ENCODE peak calls at places on chromosomes 12 and 14, in five cellular contexts. One of them, this sample, is unnamed.

GRCh38 chr12:61011767-61012423 is 1248.3 kb upstream of the USP15 start:
- DNase-seq in NCI-H146: no peak
- DNase-seq in fibroblast of the aortic adventitia: no peak
- DNase-seq in GF-D8: no peak
- DNase-seq in mucosa of descending colon: no peak
- DNase-seq in this sample: no peak

GRCh38 chr14:72291908-72292688 is 359.9 kb downstream of the RGS6 start:
- DNase-seq in NCI-H146: no peak
- DNase-seq in fibroblast of the aortic adventitia: peak
- DNase-seq in GF-D8: no peak
- DNase-seq in mucosa of descending colon: no peak
- DNase-seq in this sample: peak

GRCh38 chr14:67515386-67516079 is 17.6 kb upstream of the PLEKHH1 start:
- DNase-seq in NCI-H146: peak
- DNase-seq in fibroblast of the aortic adventitia: no peak
- DNase-seq in GF-D8: no peak
- DNase-seq in mucosa of descending colon: peak
- DNase-seq in this sample: no peak

GRCh38 chr12:127803545-127803944 is 463.4 kb upstream of the TMEM132C start:
- DNase-seq in NCI-H146: no peak
- DNase-seq in fibroblast of the aortic adventitia: peak
- DNase-seq in GF-D8: no peak
- DNase-seq in mucosa of descending colon: no peak
- DNase-seq in this sample: no peak

GRCh38 chr12:123078114-123078465 is 72.8 kb downstream of the PITPNM2 start:
- DNase-seq in NCI-H146: no peak
- DNase-seq in fibroblast of the aortic adventitia: no peak
- DNase-seq in GF-D8: no peak
- DNase-seq in mucosa of descending colon: no peak
- DNase-seq in this sample: no peak

GRCh38 chr12:123997033-123997822 is 24.2 kb downstream of the ZNF664 start:
- DNase-seq in NCI-H146: no peak
- DNase-seq in fibroblast of the aortic adventitia: no peak
- DNase-seq in GF-D8: no peak
- DNase-seq in mucosa of descending colon: no peak
- DNase-seq in this sample: no peak

GRCh38 chr12:25051583-25052190 is 102.8 kb upstream of the BCAT1 start:
- DNase-seq in NCI-H146: no peak
- DNase-seq in fibroblast of the aortic adventitia: no peak
- DNase-seq in GF-D8: no peak
- DNase-seq in mucosa of descending colon: no peak
- DNase-seq in this sample: no peak

GRCh38 chr14:100019156-100019882 is 45.9 kb upstream of the EVL start:
- DNase-seq in NCI-H146: no peak
- DNase-seq in fibroblast of the aortic adventitia: no peak
- DNase-seq in GF-D8: no peak
- DNase-seq in mucosa of descending colon: no peak
- DNase-seq in this sample: no peak

GRCh38 chr12:116636636-116637519 is 77.7 kb downstream of the MAP1LC3B2 start:
- DNase-seq in NCI-H146: no peak
- DNase-seq in fibroblast of the aortic adventitia: no peak
- DNase-seq in GF-D8: no peak
- DNase-seq in mucosa of descending colon: no peak
- DNase-seq in this sample: no peak

GRCh38 chr12:115440438-115440837 is 756.5 kb upstream of the TBX3 start:
- DNase-seq in NCI-H146: no peak
- DNase-seq in fibroblast of the aortic adventitia: peak
- DNase-seq in GF-D8: no peak
- DNase-seq in mucosa of descending colon: no peak
- DNase-seq in this sample: peak

GRCh38 chr12:24600559-24600958 is 348.3 kb downstream of the BCAT1 start:
- DNase-seq in NCI-H146: no peak
- DNase-seq in fibroblast of the aortic adventitia: no peak
- DNase-seq in GF-D8: no peak
- DNase-seq in mucosa of descending colon: no peak
- DNase-seq in this sample: no peak

GRCh38 chr14:102508410-102508773 is 1.2 kb downstream of the ANKRD9 start:
- DNase-seq in NCI-H146: no peak
- DNase-seq in fibroblast of the aortic adventitia: no peak
- DNase-seq in GF-D8: no peak
- DNase-seq in mucosa of descending colon: peak
- DNase-seq in this sample: no peak

This sample was measured in HTR-8/SVneo.